ENCODE peak calls at places on chromosomes 7 and 10, in ten cellular contexts. V, U, Q, R, E, X, J, M, H and S are unnamed samples.

GRCh38 chr7:132652507-132652906 is 76.2 kb upstream of the PLXNA4 start:
- DNase-seq in H (no peak), V (no peak), E (no peak), U (no peak), J (no peak), R (no peak), X (no peak), M (no peak), Q (no peak), S (no peak)

GRCh38 chr7:129774871-129775694 is 163.6 kb downstream of the NRF1 start:
- DNase-seq in X (no peak), Q (no peak), J (no peak), U (no peak), H (no peak), R (no peak), V (no peak), E (no peak), M (no peak), S (no peak)

GRCh38 chr10:124377101-124377500 is 41.6 kb downstream of the OAT start:
- DNase-seq in Q (no peak), H (no peak), V (no peak), X (no peak), M (no peak), J (no peak), E (no peak), U (no peak), R (no peak), S (no peak)

GRCh38 chr7:152108359-152108758 is 82.9 kb downstream of the GALNT11 start:
- DNase-seq in J (no peak), X (no peak), M (no peak), U (no peak), R (no peak), H (no peak), E (no peak), V (no peak), Q (no peak), S (no peak)

GRCh38 chr10:32318476-32318896 is 28.5 kb downstream of the EPC1 start:
- DNase-seq in U (no peak), X (peak), V (no peak), J (no peak), R (no peak), E (no peak), H (no peak), M (no peak), Q (peak), S (no peak)

GRCh38 chr10:80268266-80268665 is 21.2 kb downstream of the MAT1A start:
- DNase-seq in E (no peak), R (no peak), Q (peak), M (no peak), X (no peak), V (no peak), J (no peak), H (no peak), U (no peak), S (no peak)

GRCh38 chr7:105829681-105830322 is 46.6 kb downstream of the ATXN7L1 start:
- DNase-seq in M (peak), U (no peak), H (no peak), V (no peak), E (no peak), Q (peak), X (no peak), R (no peak), J (no peak), S (no peak)

GRCh38 chr10:22715290-22715625 is 880 bp upstream of the PIP4K2A start:
- DNase-seq in E (no peak), M (no peak), V (no peak), U (no peak), R (no peak), H (no peak), X (no peak), Q (no peak), J (no peak), S (no peak)

GRCh38 chr10:31871266-31871887 is 57.3 kb downstream of the ARHGAP12 start:
- DNase-seq in U (no peak), X (no peak), Q (peak), H (no peak), J (no peak), M (no peak), V (no peak), R (no peak), E (no peak), S (no peak)

GRCh38 chr7:151142686-151143040 is 24.8 kb downstream of the GBX1 start:
- DNase-seq in E (no peak), M (no peak), H (no peak), V (no peak), R (no peak), J (no peak), U (no peak), Q (no peak), X (no peak), S (no peak)